ENCODE peak calls at places on chromosomes 7 and 10, in six cellular contexts. One of them, this sample, is unnamed.

GRCh38 chr7:16446508-16446907 is 19.0 kb downstream of the SOSTDC1 start:
- DNase-seq in SK-N-MC: no peak
- DNase-seq in Panc1: no peak
- DNase-seq in IMR-90: no peak
- DNase-seq in left ventricle myocardium inferior: no peak
- DNase-seq in heart left ventricle: no peak
- DNase-seq in this sample: no peak

GRCh38 chr7:135659159-135659837 is 3.0 kb upstream of the STMP1 start:
- DNase-seq in SK-N-MC: no peak
- DNase-seq in Panc1: no peak
- DNase-seq in IMR-90: peak; percentile 39
- DNase-seq in left ventricle myocardium inferior: no peak
- DNase-seq in heart left ventricle: no peak
- DNase-seq in this sample: no peak

GRCh38 chr7:27156901-27157716 is 634 bp upstream of the HOXA7 start:
- DNase-seq in SK-N-MC: no peak
- DNase-seq in Panc1: no peak
- DNase-seq in IMR-90: no peak
- DNase-seq in left ventricle myocardium inferior: no peak
- DNase-seq in heart left ventricle: no peak
- DNase-seq in this sample: peak; percentile 2

GRCh38 chr10:100562008-100562672 is 26.4 kb downstream of the HIF1AN start:
- DNase-seq in SK-N-MC: no peak
- DNase-seq in Panc1: peak; percentile 30
- DNase-seq in IMR-90: peak; percentile 55
- DNase-seq in left ventricle myocardium inferior: peak; percentile 38
- DNase-seq in heart left ventricle: peak; percentile 55
- DNase-seq in this sample: peak; percentile 89

GRCh38 chr7:55032069-55032699 is 13.4 kb downstream of the EGFR start:
- DNase-seq in SK-N-MC: no peak
- DNase-seq in Panc1: no peak
- DNase-seq in IMR-90: no peak
- DNase-seq in left ventricle myocardium inferior: no peak
- DNase-seq in heart left ventricle: no peak
- DNase-seq in this sample: no peak

GRCh38 chr10:59907918-59908807 is 1.8 kb upstream of the CCDC6 start:
- DNase-seq in SK-N-MC: peak; percentile 69
- DNase-seq in Panc1: peak; percentile 71
- DNase-seq in IMR-90: peak; percentile 85
- DNase-seq in left ventricle myocardium inferior: no peak
- DNase-seq in heart left ventricle: peak; percentile 65
- DNase-seq in this sample: no peak

GRCh38 chr7:148142660-148143248 is 447.8 kb upstream of the C7orf33 start:
- DNase-seq in SK-N-MC: no peak
- DNase-seq in Panc1: peak; percentile 18
- DNase-seq in IMR-90: peak; percentile 21
- DNase-seq in left ventricle myocardium inferior: no peak
- DNase-seq in heart left ventricle: no peak
- DNase-seq in this sample: peak; percentile 38

GRCh38 chr7:85030893-85031292 is 156.0 kb downstream of the SEMA3D start:
- DNase-seq in SK-N-MC: no peak
- DNase-seq in Panc1: no peak
- DNase-seq in IMR-90: peak; percentile 79
- DNase-seq in left ventricle myocardium inferior: no peak
- DNase-seq in heart left ventricle: no peak
- DNase-seq in this sample: no peak

GRCh38 chr7:157003445-157004049 is 6.9 kb downstream of the MNX1 start:
- DNase-seq in SK-N-MC: no peak
- DNase-seq in Panc1: no peak
- DNase-seq in IMR-90: no peak
- DNase-seq in left ventricle myocardium inferior: no peak
- DNase-seq in heart left ventricle: no peak
- DNase-seq in this sample: no peak

GRCh38 chr10:79082631-79083581 is 14.1 kb downstream of the ZMIZ1 start:
- DNase-seq in SK-N-MC: no peak
- DNase-seq in Panc1: no peak
- DNase-seq in IMR-90: peak; percentile 83
- DNase-seq in left ventricle myocardium inferior: no peak
- DNase-seq in heart left ventricle: no peak
- DNase-seq in this sample: no peak

GRCh38 chr10:31706921-31707571 is 221.6 kb downstream of the ARHGAP12 start:
- DNase-seq in SK-N-MC: no peak
- DNase-seq in Panc1: no peak
- DNase-seq in IMR-90: no peak
- DNase-seq in left ventricle myocardium inferior: peak; percentile 37
- DNase-seq in heart left ventricle: peak; percentile 60
- DNase-seq in this sample: no peak

GRCh38 chr10:31707578-31708411 is 220.8 kb downstream of the ARHGAP12 start:
- DNase-seq in SK-N-MC: no peak
- DNase-seq in Panc1: no peak
- DNase-seq in IMR-90: peak; percentile 77
- DNase-seq in left ventricle myocardium inferior: peak; percentile 74
- DNase-seq in heart left ventricle: peak; percentile 84
- DNase-seq in this sample: no peak

GRCh38 chr10:31709501-31709900 is 219.1 kb downstream of the ARHGAP12 start:
- DNase-seq in SK-N-MC: no peak
- DNase-seq in Panc1: no peak
- DNase-seq in IMR-90: no peak
- DNase-seq in left ventricle myocardium inferior: no peak
- DNase-seq in heart left ventricle: no peak
- DNase-seq in this sample: no peak

GRCh38 chr10:31709028-31709427 is 219.6 kb downstream of the ARHGAP12 start:
- DNase-seq in SK-N-MC: no peak
- DNase-seq in Panc1: peak; percentile 4
- DNase-seq in IMR-90: no peak
- DNase-seq in left ventricle myocardium inferior: no peak
- DNase-seq in heart left ventricle: no peak
- DNase-seq in this sample: no peak

DNA sequence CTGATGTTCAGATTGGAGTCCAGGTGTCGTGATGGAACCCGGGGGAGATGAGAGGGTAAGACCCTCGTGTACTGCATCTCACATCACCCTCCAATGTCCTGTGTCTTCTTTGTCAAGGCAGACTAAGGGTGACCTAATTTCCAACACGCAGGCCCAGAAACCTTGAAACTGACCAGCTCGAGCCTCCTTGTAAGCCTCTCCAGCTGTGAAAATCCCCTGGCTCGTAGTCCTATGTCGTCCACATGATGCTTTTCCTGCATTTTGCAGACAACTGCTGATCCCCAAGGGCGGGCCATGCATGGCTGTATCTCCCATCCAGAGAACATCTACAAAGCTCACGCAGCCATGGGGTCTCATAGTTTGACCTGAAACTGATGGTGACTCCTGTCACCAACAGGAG is 220.1 kb downstream of the ARHGAP12 start:
- DNase-seq in SK-N-MC: no peak
- DNase-seq in Panc1: no peak
- DNase-seq in IMR-90: no peak
- DNase-seq in left ventricle myocardium inferior: no peak
- DNase-seq in heart left ventricle: peak; percentile 63
- DNase-seq in this sample: no peak
- H3K9me3 ChIP-seq in SK-N-MC: no peaks in the 10 kb centered on the region
- H3K9me3 ChIP-seq in Panc1: peaks cover 11% of the 10 kb centered on the region
- H3K9me3 ChIP-seq in IMR-90: peaks cover 12% of the 10 kb centered on the region
- H3K9me3 ChIP-seq in left ventricle myocardium inferior: peaks cover 38% of the 10 kb centered on the region
- H3K9me3 ChIP-seq in heart left ventricle: peaks cover 32% of the 10 kb centered on the region
- H3K9me3 ChIP-seq in this sample: no peaks in the 10 kb centered on the region

GRCh38 chr7:29278362-29279070 is 83.9 kb downstream of the CHN2 start:
- DNase-seq in SK-N-MC: no peak
- DNase-seq in Panc1: no peak
- DNase-seq in IMR-90: no peak
- DNase-seq in left ventricle myocardium inferior: no peak
- DNase-seq in heart left ventricle: no peak
- DNase-seq in this sample: no peak

GRCh38 chr7:29285451-29285807 is 90.9 kb downstream of the CHN2 start:
- DNase-seq in SK-N-MC: peak; percentile 39
- DNase-seq in Panc1: no peak
- DNase-seq in IMR-90: peak; percentile 37
- DNase-seq in left ventricle myocardium inferior: no peak
- DNase-seq in heart left ventricle: no peak
- DNase-seq in this sample: no peak

GRCh38 chr7:29282819-29283414 is 88.3 kb downstream of the CHN2 start:
- DNase-seq in SK-N-MC: no peak
- DNase-seq in Panc1: no peak
- DNase-seq in IMR-90: no peak
- DNase-seq in left ventricle myocardium inferior: no peak
- DNase-seq in heart left ventricle: peak; percentile 29
- DNase-seq in this sample: no peak

GRCh38 chr7:29284586-29285450 is 90.2 kb downstream of the CHN2 start:
- DNase-seq in SK-N-MC: no peak
- DNase-seq in Panc1: no peak
- DNase-seq in IMR-90: no peak
- DNase-seq in left ventricle myocardium inferior: no peak
- DNase-seq in heart left ventricle: no peak
- DNase-seq in this sample: no peak

GRCh38 chr7:29281782-29282541 is 87.4 kb downstream of the CHN2 start:
- DNase-seq in SK-N-MC: no peak
- DNase-seq in Panc1: no peak
- DNase-seq in IMR-90: no peak
- DNase-seq in left ventricle myocardium inferior: peak; percentile 63
- DNase-seq in heart left ventricle: peak; percentile 67
- DNase-seq in this sample: peak; percentile 41
- H3K9me3 ChIP-seq in SK-N-MC: no peaks in the 10 kb centered on the region
- H3K9me3 ChIP-seq in Panc1: no peaks in the 10 kb centered on the region
- H3K9me3 ChIP-seq in IMR-90: no peaks in the 10 kb centered on the region
- H3K9me3 ChIP-seq in left ventricle myocardium inferior: no peaks in the 10 kb centered on the region
- H3K9me3 ChIP-seq in heart left ventricle: no peaks in the 10 kb centered on the region
- H3K9me3 ChIP-seq in this sample: no peaks in the 10 kb centered on the region

GRCh38 chr7:418636-419280 is 100.9 kb downstream of the PDGFA start:
- DNase-seq in SK-N-MC: no peak
- DNase-seq in Panc1: no peak
- DNase-seq in IMR-90: no peak
- DNase-seq in left ventricle myocardium inferior: peak; percentile 12
- DNase-seq in heart left ventricle: no peak
- DNase-seq in this sample: no peak

GRCh38 chr7:417625-417889 is 102.1 kb downstream of the PDGFA start:
- DNase-seq in SK-N-MC: no peak
- DNase-seq in Panc1: no peak
- DNase-seq in IMR-90: no peak
- DNase-seq in left ventricle myocardium inferior: no peak
- DNase-seq in heart left ventricle: no peak
- DNase-seq in this sample: no peak

GRCh38 chr7:415646-416525 is 103.8 kb downstream of the PDGFA start:
- DNase-seq in SK-N-MC: no peak
- DNase-seq in Panc1: no peak
- DNase-seq in IMR-90: no peak
- DNase-seq in left ventricle myocardium inferior: peak; percentile 7
- DNase-seq in heart left ventricle: no peak
- DNase-seq in this sample: no peak

GRCh38 chr7:416761-417624 is 102.7 kb downstream of the PDGFA start:
- DNase-seq in SK-N-MC: no peak
- DNase-seq in Panc1: no peak
- DNase-seq in IMR-90: no peak
- DNase-seq in left ventricle myocardium inferior: peak; percentile 16
- DNase-seq in heart left ventricle: no peak
- DNase-seq in this sample: no peak

DNA sequence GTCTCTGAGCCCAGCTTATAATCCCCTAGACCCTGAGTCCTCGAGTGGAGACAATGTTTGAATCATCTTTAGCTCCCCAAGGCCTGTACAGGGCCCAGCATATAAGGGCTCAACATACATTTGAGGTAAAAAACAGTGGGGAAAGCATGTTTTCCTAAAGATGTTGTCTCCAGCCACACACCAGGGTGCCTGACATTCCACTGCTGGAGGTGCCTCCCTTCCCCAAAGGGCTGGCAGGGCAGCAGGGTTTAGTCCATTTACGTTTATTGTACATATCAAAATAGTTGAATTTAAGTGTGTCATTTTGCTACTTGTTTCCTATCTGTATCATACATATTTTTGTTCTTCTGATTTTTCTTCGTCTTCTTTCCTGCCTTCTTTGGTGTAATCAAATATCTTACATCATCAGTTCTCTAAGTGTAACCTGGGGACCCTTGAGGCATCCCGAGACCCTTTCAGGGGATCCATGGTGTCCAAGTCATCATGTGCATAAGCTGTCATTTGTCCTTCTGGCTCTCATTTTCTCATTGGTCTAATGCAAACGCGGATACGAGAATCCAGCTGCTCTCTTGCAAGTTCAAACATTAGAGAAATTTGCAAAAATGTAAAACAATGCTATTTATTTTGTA is 101.6 kb downstream of the PDGFA start:
- DNase-seq in SK-N-MC: no peak
- DNase-seq in Panc1: no peak
- DNase-seq in IMR-90: no peak
- DNase-seq in left ventricle myocardium inferior: no peak
- DNase-seq in heart left ventricle: no peak
- DNase-seq in this sample: no peak
- H3K9me3 ChIP-seq in SK-N-MC: no peaks in the 10 kb centered on the region
- H3K9me3 ChIP-seq in Panc1: peaks cover 6% of the 10 kb centered on the region
- H3K9me3 ChIP-seq in IMR-90: peaks cover 10% of the 10 kb centered on the region
- H3K9me3 ChIP-seq in left ventricle myocardium inferior: peaks cover 21% of the 10 kb centered on the region
- H3K9me3 ChIP-seq in heart left ventricle: peaks cover 19% of the 10 kb centered on the region
- H3K9me3 ChIP-seq in this sample: no peaks in the 10 kb centered on the region

DNA sequence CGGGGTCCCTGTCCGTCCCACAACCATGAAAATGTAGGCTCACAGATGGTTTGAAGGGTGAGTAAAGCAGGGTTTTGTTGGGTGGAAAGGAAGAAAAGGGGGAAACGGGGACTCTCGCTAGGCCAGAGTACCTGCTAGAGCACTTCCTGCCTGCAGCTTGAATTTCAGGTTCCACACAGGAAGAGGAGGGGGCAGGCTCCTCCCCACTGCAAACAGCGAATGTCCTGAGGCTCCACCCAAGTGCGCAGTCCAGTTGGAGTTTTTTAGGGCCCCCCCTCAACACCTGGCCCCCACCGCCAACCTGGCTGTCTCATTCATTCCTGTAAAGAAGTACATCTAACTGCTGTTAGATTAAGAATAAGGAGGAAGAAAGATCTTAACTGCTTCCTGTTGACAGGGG is 414.7 kb downstream of the SH2D4B start:
- DNase-seq in SK-N-MC: no peak
- DNase-seq in Panc1: no peak
- DNase-seq in IMR-90: no peak
- DNase-seq in left ventricle myocardium inferior: no peak
- DNase-seq in heart left ventricle: no peak
- DNase-seq in this sample: no peak
- H3K9me3 ChIP-seq in SK-N-MC: no peaks in the 10 kb centered on the region
- H3K9me3 ChIP-seq in Panc1: no peaks in the 10 kb centered on the region
- H3K9me3 ChIP-seq in IMR-90: peaks cover 9% of the 10 kb centered on the region
- H3K9me3 ChIP-seq in left ventricle myocardium inferior: no peaks in the 10 kb centered on the region
- H3K9me3 ChIP-seq in heart left ventricle: no peaks in the 10 kb centered on the region
- H3K9me3 ChIP-seq in this sample: no peaks in the 10 kb centered on the region

GRCh38 chr10:1454428-1454827 is 282.9 kb downstream of the ADARB2 start:
- DNase-seq in SK-N-MC: no peak
- DNase-seq in Panc1: no peak
- DNase-seq in IMR-90: no peak
- DNase-seq in left ventricle myocardium inferior: no peak
- DNase-seq in heart left ventricle: no peak
- DNase-seq in this sample: no peak
- H3K9me3 ChIP-seq in SK-N-MC: no peaks in the 10 kb centered on the region
- H3K9me3 ChIP-seq in Panc1: no peaks in the 10 kb centered on the region
- H3K9me3 ChIP-seq in IMR-90: peaks cover 38% of the 10 kb centered on the region
- H3K9me3 ChIP-seq in left ventricle myocardium inferior: no peaks in the 10 kb centered on the region
- H3K9me3 ChIP-seq in heart left ventricle: no peaks in the 10 kb centered on the region
- H3K9me3 ChIP-seq in this sample: no peaks in the 10 kb centered on the region

This sample was measured in BE2C.